ENCODE peak calls at places on chromosomes 16 and 17, in nine cellular contexts. One of them, this sample, is unnamed.

GRCh38 chr16:30121741-30122620 is 1.0 kb downstream of the MAPK3 start:
- DNase-seq in heart left ventricle: peak
- DNase-seq in HEK293T: no peak
- DNase-seq in T-helper 2 cell: no peak
- DNase-seq in NCI-H1694 treated with DMSO at 0.1 percent for 48 hours: no peak
- DNase-seq in endodermal cell: peak
- DNase-seq in gastrocnemius medialis: peak
- DNase-seq in NCI-H1436: no peak
- DNase-seq in CD8-positive, alpha-beta memory T cell: no peak
- DNase-seq in this sample: peak

GRCh38 chr16:48409839-48410610 is 24.8 kb upstream of the SIAH1 start:
- DNase-seq in CD8-positive, alpha-beta memory T cell: no peak
- DNase-seq in endodermal cell: no peak
- DNase-seq in T-helper 2 cell: no peak
- DNase-seq in heart left ventricle: no peak
- DNase-seq in HEK293T: no peak
- DNase-seq in NCI-H1694 treated with DMSO at 0.1 percent for 48 hours: no peak
- DNase-seq in gastrocnemius medialis: no peak
- DNase-seq in NCI-H1436: no peak
- DNase-seq in this sample: no peak

GRCh38 chr16:83692224-83692623 is 115.6 kb upstream of the HSBP1 start:
- DNase-seq in NCI-H1436: no peak
- DNase-seq in NCI-H1694 treated with DMSO at 0.1 percent for 48 hours: no peak
- DNase-seq in heart left ventricle: no peak
- DNase-seq in gastrocnemius medialis: no peak
- DNase-seq in CD8-positive, alpha-beta memory T cell: no peak
- DNase-seq in T-helper 2 cell: no peak
- DNase-seq in endodermal cell: no peak
- DNase-seq in HEK293T: no peak
- DNase-seq in this sample: no peak

GRCh38 chr17:74271902-74272563 is 2.0 kb upstream of the DNAI2 start:
- DNase-seq in HEK293T: no peak
- DNase-seq in heart left ventricle: peak
- DNase-seq in gastrocnemius medialis: no peak
- DNase-seq in NCI-H1436: no peak
- DNase-seq in T-helper 2 cell: no peak
- DNase-seq in CD8-positive, alpha-beta memory T cell: no peak
- DNase-seq in endodermal cell: no peak
- DNase-seq in NCI-H1694 treated with DMSO at 0.1 percent for 48 hours: no peak
- DNase-seq in this sample: peak

GRCh38 chr16:58160855-58161254 is 31.7 kb upstream of the CFAP20 start:
- DNase-seq in gastrocnemius medialis: no peak
- DNase-seq in CD8-positive, alpha-beta memory T cell: no peak
- DNase-seq in T-helper 2 cell: no peak
- DNase-seq in HEK293T: no peak
- DNase-seq in NCI-H1436: no peak
- DNase-seq in endodermal cell: no peak
- DNase-seq in NCI-H1694 treated with DMSO at 0.1 percent for 48 hours: no peak
- DNase-seq in heart left ventricle: no peak
- DNase-seq in this sample: no peak

GRCh38 chr16:12184419-12184831 is 207.9 kb downstream of the SNX29 start:
- DNase-seq in NCI-H1436: no peak
- DNase-seq in heart left ventricle: no peak
- DNase-seq in T-helper 2 cell: no peak
- DNase-seq in NCI-H1694 treated with DMSO at 0.1 percent for 48 hours: no peak
- DNase-seq in endodermal cell: no peak
- DNase-seq in gastrocnemius medialis: no peak
- DNase-seq in HEK293T: no peak
- DNase-seq in CD8-positive, alpha-beta memory T cell: no peak
- DNase-seq in this sample: no peak

GRCh38 chr17:81049973-81050551 is 15.1 kb downstream of the BAIAP2 start:
- DNase-seq in HEK293T: no peak
- DNase-seq in T-helper 2 cell: no peak
- DNase-seq in NCI-H1694 treated with DMSO at 0.1 percent for 48 hours: no peak
- DNase-seq in heart left ventricle: no peak
- DNase-seq in endodermal cell: no peak
- DNase-seq in gastrocnemius medialis: peak
- DNase-seq in CD8-positive, alpha-beta memory T cell: no peak
- DNase-seq in NCI-H1436: no peak
- DNase-seq in this sample: no peak

GRCh38 chr17:4516740-4517139 is 18.1 kb downstream of the SPNS2 start:
- DNase-seq in NCI-H1694 treated with DMSO at 0.1 percent for 48 hours: no peak
- DNase-seq in heart left ventricle: no peak
- DNase-seq in T-helper 2 cell: no peak
- DNase-seq in endodermal cell: no peak
- DNase-seq in HEK293T: no peak
- DNase-seq in CD8-positive, alpha-beta memory T cell: no peak
- DNase-seq in gastrocnemius medialis: no peak
- DNase-seq in NCI-H1436: no peak
- DNase-seq in this sample: no peak

GRCh38 chr17:48215583-48216139 is 108.1 kb downstream of the SNX11 start:
- DNase-seq in NCI-H1436: no peak
- DNase-seq in heart left ventricle: no peak
- DNase-seq in endodermal cell: peak
- DNase-seq in T-helper 2 cell: no peak
- DNase-seq in NCI-H1694 treated with DMSO at 0.1 percent for 48 hours: peak
- DNase-seq in CD8-positive, alpha-beta memory T cell: no peak
- DNase-seq in gastrocnemius medialis: no peak
- DNase-seq in HEK293T: peak
- DNase-seq in this sample: no peak

GRCh38 chr16:7644171-7644570 is 311.5 kb downstream of the RBFOX1 start:
- DNase-seq in NCI-H1436: no peak
- DNase-seq in CD8-positive, alpha-beta memory T cell: no peak
- DNase-seq in HEK293T: no peak
- DNase-seq in heart left ventricle: no peak
- DNase-seq in gastrocnemius medialis: no peak
- DNase-seq in T-helper 2 cell: no peak
- DNase-seq in endodermal cell: peak
- DNase-seq in NCI-H1694 treated with DMSO at 0.1 percent for 48 hours: no peak
- DNase-seq in this sample: no peak

This sample was measured in sigmoid colon.